ENCODE peak calls at places on chromosome 10, in nine cellular contexts. H is IMR-90, A is KBM-7, C is WERI-Rb-1, W is RWPE1, X is GM03348, V is LHCN-M2, U is mucosa of descending colon, P is aorta. B is an unnamed sample.
A peak's percentile ranks its signal among the peaks of the same experiment; 100 is the strongest.

GRCh38 chr10:129690248-129691070 is 223.4 kb downstream of the MGMT start:
- DNase-seq in H (no peak), A (no peak), C (no peak), W (no peak), X (no peak), V (no peak), U (no peak), P (no peak), B (no peak)

GRCh38 chr10:124560377-124560776 is 98.8 kb downstream of the LHPP start:
- DNase-seq in H (peak; percentile 62), A (no peak), C (peak; percentile 25), W (no peak), X (peak; percentile 86), V (peak; percentile 76), U (peak; percentile 18), P (peak; percentile 75), B (no peak)

GRCh38 chr10:34104829-34105572 is 710.1 kb downstream of the PARD3 start:
- DNase-seq in H (no peak), A (no peak), C (no peak), W (no peak), X (no peak), V (no peak), U (no peak), P (no peak), B (no peak)

GRCh38 chr10:104501864-104502579 is 139.1 kb upstream of the SORCS3 start:
- DNase-seq in H (no peak), A (no peak), C (peak; percentile 59), W (no peak), X (no peak), V (no peak), U (no peak), P (no peak), B (no peak)

GRCh38 chr10:110268931-110269640 is 35.6 kb downstream of the SMNDC1 start:
- DNase-seq in H (no peak), A (no peak), C (no peak), W (no peak), X (no peak), V (peak; percentile 18), U (no peak), P (no peak), B (no peak)

GRCh38 chr10:97422921-97423420 is 3.0 kb upstream of the PGAM1 start:
- DNase-seq in H (peak; percentile 88), A (no peak), C (no peak), W (peak; percentile 44), X (peak; percentile 59), V (peak; percentile 83), U (no peak), P (no peak), B (no peak)

GRCh38 chr10:77609781-77610272 is 27.8 kb downstream of the KCNMA1 start:
- DNase-seq in H (peak; percentile 80), A (no peak), C (no peak), W (no peak), X (no peak), V (peak; percentile 62), U (no peak), P (no peak), B (no peak)

GRCh38 chr10:49552277-49552676 is 13.4 kb upstream of the ERCC6 start:
- DNase-seq in H (peak; percentile 81), A (no peak), C (no peak), W (peak; percentile 80), X (peak; percentile 63), V (peak; percentile 44), U (no peak), P (no peak), B (no peak)

GRCh38 chr10:132185601-132186487 is 904 bp upstream of the DPYSL4 start:
- DNase-seq in H (peak; percentile 12), A (peak; percentile 30), C (no peak), W (peak; percentile 71), X (peak; percentile 77), V (no peak), U (peak; percentile 67), P (no peak), B (no peak)

GRCh38 chr10:20986049-20986448 is 88.9 kb upstream of the NEBL start:
- DNase-seq in H (no peak), A (no peak), C (no peak), W (no peak), X (no peak), V (no peak), U (no peak), P (no peak), B (no peak)

GRCh38 chr10:132134541-132135397 is 52.0 kb upstream of the DPYSL4 start:
- DNase-seq in H (no peak), A (no peak), C (no peak), W (no peak), X (no peak), V (no peak), U (peak; percentile 4), P (peak; percentile 15), B (no peak)

GRCh38 chr10:60413306-60414012 is 23.8 kb upstream of the ANK3 start:
- DNase-seq in H (no peak), A (no peak), C (no peak), W (no peak), X (no peak), V (peak; percentile 94), U (no peak), P (no peak), B (no peak)

GRCh38 chr10:87771871-87772500 is 46.0 kb downstream of the ATAD1 start:
- DNase-seq in H (peak; percentile 20), A (peak; percentile 65), C (no peak), W (peak; percentile 24), X (peak; percentile 50), V (peak; percentile 36), U (no peak), P (no peak), B (no peak)

GRCh38 chr10:26046073-26046684 is 112.2 kb downstream of the MYO3A start:
- DNase-seq in H (no peak), A (no peak), C (no peak), W (no peak), X (no peak), V (no peak), U (no peak), P (no peak), B (no peak)

GRCh38 chr10:71076473-71077142 is 135.8 kb upstream of the UNC5B start:
- DNase-seq in H (no peak), A (no peak), C (peak; percentile 46), W (no peak), X (no peak), V (no peak), U (no peak), P (peak; percentile 28), B (no peak)

GRCh38 chr10:62924344-62924748 is 108.2 kb upstream of the EGR2 start:
- DNase-seq in H (no peak), A (no peak), C (no peak), W (peak; percentile 25), X (no peak), V (no peak), U (no peak), P (no peak), B (no peak)

GRCh38 chr10:49352323-49352722 is 43.6 kb downstream of the DRGX start:
- DNase-seq in H (no peak), A (no peak), C (no peak), W (no peak), X (no peak), V (no peak), U (no peak), P (no peak), B (no peak)

GRCh38 chr10:25815236-25815635 is 118.8 kb upstream of the MYO3A start:
- DNase-seq in H (no peak), A (no peak), C (no peak), W (no peak), X (no peak), V (no peak), U (no peak), P (no peak), B (no peak)

GRCh38 chr10:118522791-118523498 is 72.5 kb downstream of the PRLHR start:
- DNase-seq in H (peak; percentile 1), A (no peak), C (no peak), W (peak; percentile 95), X (peak; percentile 53), V (peak; percentile 41), U (no peak), P (no peak), B (no peak)

GRCh38 chr10:70355234-70356021 is 27.0 kb downstream of the LRRC20 start:
- DNase-seq in H (no peak), A (peak; percentile 20), C (peak; percentile 30), W (no peak), X (no peak), V (no peak), U (no peak), P (peak; percentile 44), B (no peak)

GRCh38 chr10:63247771-63248170 is 114.6 kb downstream of the NRBF2 start:
- DNase-seq in H (peak; percentile 57), A (no peak), C (no peak), W (no peak), X (no peak), V (peak; percentile 67), U (no peak), P (no peak), B (no peak)

GRCh38 chr10:6924166-6924565 is 344.1 kb upstream of the PRKCQ start:
- DNase-seq in H (peak; percentile 18), A (no peak), C (no peak), W (peak; percentile 75), X (peak; percentile 25), V (peak; percentile 81), U (no peak), P (no peak), B (no peak)

GRCh38 chr10:116254422-116255152 is 18.4 kb downstream of the GFRA1 start:
- DNase-seq in H (no peak), A (no peak), C (no peak), W (no peak), X (no peak), V (peak; percentile 87), U (no peak), P (no peak), B (no peak)

GRCh38 chr10:77687018-77687417 is 49.4 kb upstream of the KCNMA1 start:
- DNase-seq in H (no peak), A (no peak), C (no peak), W (no peak), X (no peak), V (no peak), U (no peak), P (no peak), B (no peak)

GRCh38 chr10:114172241-114172640 is 1.8 kb downstream of the CCDC186 start:
- DNase-seq in H (peak; percentile 40), A (no peak), C (no peak), W (no peak), X (peak; percentile 23), V (no peak), U (no peak), P (no peak), B (no peak)

B was measured in lung.